ENCODE peak calls at places on chromosome 1, in seven cellular contexts. T is MM.1S, A is AG09319, M is right lobe of liver, X is PC-3, S is fibroblast of pulmonary artery, J is astrocyte. V is an unnamed sample.

GRCh38 chr1:153395136-153395685 is 4.3 kb upstream of the S100A8 start:
- DNase-seq in M (no peak), J (no peak), A (no peak), S (no peak), X (peak), T (no peak), V (no peak)

GRCh38 chr1:21270086-21270689 is 20.1 kb downstream of the ECE1 start:
- DNase-seq in S (peak), A (no peak), X (peak), J (no peak), T (peak), M (no peak), V (peak)

GRCh38 chr1:215608646-215609045 is 41.5 kb downstream of the KCTD3 start:
- DNase-seq in X (no peak), J (no peak), S (no peak), M (no peak), T (no peak), A (no peak), V (no peak)

GRCh38 chr1:9352364-9353140 is 59.9 kb downstream of the SPSB1 start:
- DNase-seq in A (no peak), X (no peak), S (no peak), J (no peak), T (no peak), M (no peak), V (no peak)

GRCh38 chr1:76219589-76219914 is 145.0 kb downstream of the ST6GALNAC3 start:
- DNase-seq in X (no peak), S (no peak), T (no peak), M (no peak), A (no peak), J (no peak), V (no peak)

GRCh38 chr1:169604781-169605560 is 18.7 kb upstream of the F5 start:
- DNase-seq in A (no peak), T (no peak), X (no peak), S (no peak), M (peak), J (no peak), V (no peak)

GRCh38 chr1:36885537-36886441 is 148.5 kb downstream of the GRIK3 start:
- DNase-seq in X (no peak), M (no peak), A (no peak), T (no peak), S (no peak), J (no peak), V (peak)

GRCh38 chr1:221039616-221040015 is 160.4 kb downstream of the HLX start:
- DNase-seq in T (no peak), J (peak), X (peak), A (no peak), S (peak), M (no peak), V (no peak)

GRCh38 chr1:180227843-180228647 is 2.0 kb upstream of the LHX4 start:
- DNase-seq in A (no peak), M (no peak), S (no peak), T (no peak), J (no peak), X (no peak), V (no peak)

GRCh38 chr1:3564921-3565831 is 46.1 kb downstream of the MEGF6 start:
- DNase-seq in M (no peak), J (no peak), X (peak), T (peak), A (no peak), S (peak), V (no peak)

DNA sequence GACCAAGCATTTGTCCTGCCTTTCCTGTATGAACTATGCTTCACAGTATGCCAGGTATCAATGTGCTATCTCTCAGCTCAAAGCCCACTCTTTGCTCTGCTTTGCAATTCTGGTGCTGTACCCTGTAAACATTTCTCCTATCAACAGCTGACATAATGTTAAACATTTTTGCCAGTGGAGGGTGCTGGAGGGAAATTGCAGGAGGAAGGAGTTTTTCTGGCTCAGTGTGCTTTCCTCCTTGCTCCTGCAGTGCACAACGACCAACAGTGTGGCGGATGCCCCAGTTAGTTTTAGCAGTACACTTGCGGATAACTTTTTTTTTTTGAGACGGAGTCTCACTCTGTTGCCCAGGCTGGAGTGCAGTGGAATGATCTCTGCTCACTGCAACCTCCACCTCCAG is 67.1 kb upstream of the PTGFRN start:
- DNase-seq in M (no peak), J (no peak), S (peak), X (peak), T (no peak), A (no peak), V (no peak)
- TF ChIP-seq CTCF in M (no peak), J (peak), S (peak), X (peak), T (no peak), A (peak), V (no peak)

GRCh38 chr1:116321766-116322175 is 51.3 kb upstream of the ATP1A1 start:
- DNase-seq in X (no peak), J (no peak), M (no peak), A (no peak), S (no peak), T (no peak), V (no peak)
- TF ChIP-seq CTCF in X (no peak), J (no peak), M (no peak), A (no peak), S (no peak), T (no peak), V (no peak)

DNA sequence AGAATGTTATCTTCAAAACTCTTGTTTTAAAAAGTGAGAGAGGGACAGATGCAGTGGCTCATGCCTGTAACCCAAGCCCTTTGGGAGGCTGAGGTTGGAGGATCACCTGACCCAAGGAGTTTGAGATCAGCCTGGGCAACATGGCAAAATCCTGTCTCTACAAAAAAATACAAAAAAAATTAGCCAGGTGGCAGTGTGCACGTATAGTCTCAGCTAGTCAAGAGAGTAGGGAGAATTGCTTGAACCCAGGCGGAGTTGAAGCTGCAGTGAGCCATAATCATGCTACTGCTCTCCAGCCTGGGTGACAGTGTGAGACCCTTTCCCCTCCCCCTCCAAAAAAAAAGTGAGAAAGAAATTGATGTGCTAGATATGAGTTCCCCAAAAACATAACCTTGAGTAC is 131.0 kb downstream of the KCNT2 start:
- DNase-seq in S (no peak), J (no peak), T (no peak), M (no peak), A (no peak), X (no peak), V (no peak)
- TF ChIP-seq CTCF in S (no peak), J (no peak), T (no peak), M (no peak), A (no peak), X (no peak), V (no peak)

GRCh38 chr1:106222415-106222814 is 834.1 kb upstream of the PRMT6 start:
- DNase-seq in S (peak), A (no peak), X (peak), J (peak), T (no peak), M (no peak), V (no peak)

DNA sequence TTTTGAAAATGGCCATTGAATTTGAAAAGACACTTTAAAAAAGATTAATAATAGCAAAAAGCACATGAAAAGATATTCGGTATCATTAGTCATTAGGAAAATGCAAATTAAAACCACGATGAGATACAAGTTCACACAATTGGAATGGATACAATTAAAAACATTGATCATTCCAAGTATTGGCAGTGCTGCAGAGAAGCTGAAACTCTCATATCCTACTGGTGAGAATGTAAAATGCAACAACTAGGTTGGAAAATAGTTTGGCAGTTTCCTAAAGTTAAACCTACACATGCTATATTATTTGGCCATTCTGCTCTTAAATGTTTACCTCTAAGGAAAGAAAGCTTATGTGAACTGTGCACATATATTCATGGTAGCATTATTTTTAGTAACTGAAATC is 838.7 kb upstream of the PRMT6 start:
- DNase-seq in M (no peak), S (no peak), A (no peak), X (no peak), T (no peak), J (no peak), V (no peak)
- TF ChIP-seq CTCF in M (no peak), S (peak), A (no peak), X (peak), T (no peak), J (peak), V (peak)

GRCh38 chr1:164440222-164440621 is 118.8 kb upstream of the PBX1 start:
- DNase-seq in M (no peak), X (peak), T (peak), S (peak), A (no peak), J (peak), V (no peak)
- TF ChIP-seq CTCF in M (no peak), X (peak), T (peak), S (peak), A (peak), J (no peak), V (no peak)

GRCh38 chr1:52825868-52826267 is 16.7 kb upstream of the ZYG11A start:
- DNase-seq in M (no peak), J (no peak), X (peak), T (peak), S (peak), A (no peak), V (no peak)
- TF ChIP-seq CTCF in M (peak), J (no peak), X (peak), T (peak), S (peak), A (no peak), V (no peak)

GRCh38 chr1:53449693-53450092 is 9.5 kb upstream of the DMRTB1 start:
- DNase-seq in X (no peak), S (no peak), T (no peak), A (no peak), J (no peak), M (no peak), V (no peak)

GRCh38 chr1:53448241-53448841 is 10.9 kb upstream of the DMRTB1 start:
- DNase-seq in X (no peak), A (no peak), M (no peak), T (no peak), S (no peak), J (peak), V (no peak)

GRCh38 chr1:53449026-53449425 is 10.2 kb upstream of the DMRTB1 start:
- DNase-seq in X (peak), S (peak), M (no peak), A (no peak), T (no peak), J (peak), V (no peak)

GRCh38 chr1:53447413-53447812 is 11.8 kb upstream of the DMRTB1 start:
- DNase-seq in M (no peak), T (no peak), X (no peak), J (no peak), A (no peak), S (no peak), V (no peak)

GRCh38 chr1:53450225-53450624 is 9.0 kb upstream of the DMRTB1 start:
- DNase-seq in T (no peak), M (no peak), X (no peak), A (no peak), S (no peak), J (no peak), V (no peak)
- TF ChIP-seq CTCF in T (peak), M (peak), X (peak), A (peak), S (peak), J (peak), V (no peak)

GRCh38 chr1:24154215-24154614 is 11.3 kb upstream of the IL22RA1 start:
- DNase-seq in X (no peak), J (no peak), T (no peak), M (peak), S (no peak), A (no peak), V (no peak)
- TF ChIP-seq CTCF in X (no peak), J (no peak), T (no peak), M (no peak), S (no peak), A (no peak), V (no peak)

GRCh38 chr1:203464226-203464625 is 11.4 kb upstream of the PRELP start:
- DNase-seq in J (peak), T (no peak), A (no peak), X (peak), S (no peak), M (no peak), V (no peak)

GRCh38 chr1:203462143-203462542 is 13.5 kb upstream of the PRELP start:
- DNase-seq in X (no peak), M (no peak), T (no peak), A (no peak), S (no peak), J (no peak), V (no peak)

GRCh38 chr1:203464743-203465142 is 10.9 kb upstream of the PRELP start:
- DNase-seq in J (no peak), T (no peak), S (no peak), M (no peak), A (no peak), X (no peak), V (no peak)

GRCh38 chr1:203462878-203463277 is 12.7 kb upstream of the PRELP start:
- DNase-seq in J (peak), X (peak), T (no peak), S (peak), A (peak), M (no peak), V (no peak)

GRCh38 chr1:203463469-203464062 is 12.0 kb upstream of the PRELP start:
- DNase-seq in J (peak), M (no peak), S (peak), A (no peak), T (no peak), X (peak), V (no peak)
- TF ChIP-seq CTCF in J (peak), M (no peak), S (no peak), A (no peak), T (no peak), X (peak), V (no peak)